ENCODE peak calls at places on chromosomes 5 and 9, in five cellular contexts. One of them, this sample, is unnamed.

GRCh38 chr5:177476531-177477233 is 3.2 kb upstream of the DBN1 start:
- DNase-seq in OCI-LY7: no peak
- DNase-seq in endothelial cell: no peak
- DNase-seq in BE2C: peak
- DNase-seq in fibroblast of mammary gland: peak
- DNase-seq in this sample: no peak

GRCh38 chr5:124962735-124963134 is 216.3 kb upstream of the ZNF608 start:
- DNase-seq in OCI-LY7: no peak
- DNase-seq in endothelial cell: no peak
- DNase-seq in BE2C: no peak
- DNase-seq in fibroblast of mammary gland: no peak
- DNase-seq in this sample: no peak

GRCh38 chr5:153079396-153079795 is 411.1 kb upstream of the GRIA1 start:
- DNase-seq in OCI-LY7: no peak
- DNase-seq in BE2C: no peak
- DNase-seq in endothelial cell: no peak
- DNase-seq in fibroblast of mammary gland: no peak
- DNase-seq in this sample: no peak

GRCh38 chr5:10689391-10690081 is 71.5 kb downstream of the DAP start:
- DNase-seq in endothelial cell: peak
- DNase-seq in fibroblast of mammary gland: peak
- DNase-seq in BE2C: peak
- DNase-seq in OCI-LY7: peak
- DNase-seq in this sample: no peak

GRCh38 chr9:87535817-87536539 is 38.3 kb downstream of the DAPK1 start:
- DNase-seq in OCI-LY7: peak
- DNase-seq in fibroblast of mammary gland: no peak
- DNase-seq in endothelial cell: no peak
- DNase-seq in BE2C: no peak
- DNase-seq in this sample: peak

GRCh38 chr5:140978260-140978659 is 12.0 kb downstream of the PCDHAC2 start:
- DNase-seq in OCI-LY7: no peak
- DNase-seq in BE2C: peak
- DNase-seq in fibroblast of mammary gland: no peak
- DNase-seq in endothelial cell: no peak
- DNase-seq in this sample: no peak

GRCh38 chr5:80781356-80781755 is 126.6 kb upstream of the DHFR start:
- DNase-seq in BE2C: no peak
- DNase-seq in endothelial cell: no peak
- DNase-seq in OCI-LY7: no peak
- DNase-seq in fibroblast of mammary gland: peak
- DNase-seq in this sample: no peak

GRCh38 chr9:12640021-12640587 is 53.1 kb upstream of the TYRP1 start:
- DNase-seq in endothelial cell: no peak
- DNase-seq in OCI-LY7: peak
- DNase-seq in fibroblast of mammary gland: peak
- DNase-seq in BE2C: no peak
- DNase-seq in this sample: peak

GRCh38 chr5:89073045-89073444 is 190.1 kb upstream of the MEF2C start:
- DNase-seq in endothelial cell: no peak
- DNase-seq in fibroblast of mammary gland: no peak
- DNase-seq in OCI-LY7: no peak
- DNase-seq in BE2C: no peak
- DNase-seq in this sample: no peak

GRCh38 chr9:79570449-79571308 is 1.1 kb upstream of the TLE4 start:
- DNase-seq in OCI-LY7: peak
- DNase-seq in endothelial cell: peak
- DNase-seq in BE2C: peak
- DNase-seq in fibroblast of mammary gland: peak
- DNase-seq in this sample: no peak

GRCh38 chr9:88065609-88066008 is 72.7 kb downstream of the SPATA31C2 start:
- DNase-seq in fibroblast of mammary gland: no peak
- DNase-seq in endothelial cell: no peak
- DNase-seq in BE2C: no peak
- DNase-seq in OCI-LY7: no peak
- DNase-seq in this sample: no peak

GRCh38 chr9:70418822-70419545 is 4.5 kb upstream of the KLF9 start:
- DNase-seq in OCI-LY7: peak
- DNase-seq in fibroblast of mammary gland: peak
- DNase-seq in BE2C: peak
- DNase-seq in endothelial cell: peak
- DNase-seq in this sample: peak

GRCh38 chr5:140868721-140869554 is at the start of gene PCDHA11:
- DNase-seq in fibroblast of mammary gland: peak
- DNase-seq in BE2C: peak
- DNase-seq in endothelial cell: peak
- DNase-seq in OCI-LY7: no peak
- DNase-seq in this sample: no peak

GRCh38 chr9:131432597-131433301 is 38.9 kb downstream of the PRRC2B start:
- DNase-seq in OCI-LY7: no peak
- DNase-seq in endothelial cell: no peak
- DNase-seq in fibroblast of mammary gland: peak
- DNase-seq in BE2C: no peak
- DNase-seq in this sample: no peak

GRCh38 chr9:18362901-18363685 is 110.9 kb upstream of the ADAMTSL1 start:
- DNase-seq in fibroblast of mammary gland: peak
- DNase-seq in endothelial cell: no peak
- DNase-seq in BE2C: no peak
- DNase-seq in OCI-LY7: peak
- DNase-seq in this sample: no peak

GRCh38 chr5:11878846-11879245 is 25.4 kb downstream of the CTNND2 start:
- DNase-seq in OCI-LY7: no peak
- DNase-seq in BE2C: no peak
- DNase-seq in endothelial cell: no peak
- DNase-seq in fibroblast of mammary gland: no peak
- DNase-seq in this sample: no peak

GRCh38 chr5:54900906-54901725 is 84.3 kb downstream of the ESM1 start:
- DNase-seq in BE2C: no peak
- DNase-seq in fibroblast of mammary gland: peak
- DNase-seq in endothelial cell: no peak
- DNase-seq in OCI-LY7: no peak
- DNase-seq in this sample: no peak

GRCh38 chr9:74458832-74459231 is 38.3 kb upstream of the RORB start:
- DNase-seq in OCI-LY7: no peak
- DNase-seq in endothelial cell: no peak
- DNase-seq in BE2C: no peak
- DNase-seq in fibroblast of mammary gland: peak
- DNase-seq in this sample: no peak

GRCh38 chr9:132896906-132897305 is 18.2 kb downstream of the SPACA9 start:
- DNase-seq in fibroblast of mammary gland: peak
- DNase-seq in endothelial cell: no peak
- DNase-seq in OCI-LY7: no peak
- DNase-seq in BE2C: no peak
- DNase-seq in this sample: no peak

GRCh38 chr5:156121834-156122386 is 205.1 kb upstream of the SGCD start:
- DNase-seq in endothelial cell: no peak
- DNase-seq in OCI-LY7: no peak
- DNase-seq in BE2C: no peak
- DNase-seq in fibroblast of mammary gland: no peak
- DNase-seq in this sample: no peak

GRCh38 chr9:80156725-80157124 is 585.0 kb downstream of the TLE4 start:
- DNase-seq in OCI-LY7: no peak
- DNase-seq in fibroblast of mammary gland: no peak
- DNase-seq in BE2C: no peak
- DNase-seq in endothelial cell: no peak
- DNase-seq in this sample: peak

GRCh38 chr5:56327810-56328209 is 94.7 kb upstream of the ANKRD55 start:
- DNase-seq in endothelial cell: no peak
- DNase-seq in fibroblast of mammary gland: no peak
- DNase-seq in OCI-LY7: no peak
- DNase-seq in BE2C: no peak
- DNase-seq in this sample: no peak

GRCh38 chr9:754150-754931 is 87.2 kb upstream of the DMRT1 start:
- DNase-seq in endothelial cell: no peak
- DNase-seq in BE2C: no peak
- DNase-seq in OCI-LY7: no peak
- DNase-seq in fibroblast of mammary gland: no peak
- DNase-seq in this sample: no peak

GRCh38 chr5:56206126-56206525 is 27.0 kb downstream of the ANKRD55 start:
- DNase-seq in fibroblast of mammary gland: peak
- DNase-seq in BE2C: no peak
- DNase-seq in OCI-LY7: no peak
- DNase-seq in endothelial cell: no peak
- DNase-seq in this sample: no peak

GRCh38 chr5:154309361-154309725 is 118.8 kb downstream of the GALNT10 start:
- DNase-seq in BE2C: no peak
- DNase-seq in fibroblast of mammary gland: peak
- DNase-seq in OCI-LY7: no peak
- DNase-seq in endothelial cell: no peak
- DNase-seq in this sample: no peak

GRCh38 chr9:18821794-18822193 is 211.2 kb downstream of the SAXO1 start:
- DNase-seq in BE2C: no peak
- DNase-seq in fibroblast of mammary gland: no peak
- DNase-seq in endothelial cell: no peak
- DNase-seq in OCI-LY7: no peak
- DNase-seq in this sample: no peak

GRCh38 chr9:88775037-88775471 is 216.2 kb upstream of the S1PR3 start:
- DNase-seq in endothelial cell: no peak
- DNase-seq in fibroblast of mammary gland: peak
- DNase-seq in BE2C: no peak
- DNase-seq in OCI-LY7: no peak
- DNase-seq in this sample: no peak

GRCh38 chr5:87076931-87077330 is 190.8 kb upstream of the RASA1 start:
- DNase-seq in BE2C: no peak
- DNase-seq in OCI-LY7: no peak
- DNase-seq in endothelial cell: no peak
- DNase-seq in fibroblast of mammary gland: peak
- DNase-seq in this sample: no peak

GRCh38 chr5:150286820-150287219 is 2.8 kb downstream of the CAMK2A start:
- DNase-seq in fibroblast of mammary gland: no peak
- DNase-seq in BE2C: peak
- DNase-seq in OCI-LY7: peak
- DNase-seq in endothelial cell: peak
- DNase-seq in this sample: no peak

GRCh38 chr9:128159073-128159783 is 837 bp upstream of the BBLN start:
- DNase-seq in BE2C: no peak
- DNase-seq in OCI-LY7: peak
- DNase-seq in fibroblast of mammary gland: no peak
- DNase-seq in endothelial cell: no peak
- DNase-seq in this sample: peak
- TF ChIP-seq CTCF in BE2C: no peak
- TF ChIP-seq CTCF in OCI-LY7: no peak
- TF ChIP-seq CTCF in fibroblast of mammary gland: no peak
- TF ChIP-seq CTCF in endothelial cell: no peak
- TF ChIP-seq CTCF in this sample: no peak

GRCh38 chr9:124754289-124754688 is 16.8 kb downstream of the NR6A1 start:
- DNase-seq in OCI-LY7: peak
- DNase-seq in BE2C: peak
- DNase-seq in fibroblast of mammary gland: peak
- DNase-seq in endothelial cell: no peak
- DNase-seq in this sample: no peak
- TF ChIP-seq CTCF in OCI-LY7: peak
- TF ChIP-seq CTCF in BE2C: peak
- TF ChIP-seq CTCF in fibroblast of mammary gland: peak
- TF ChIP-seq CTCF in endothelial cell: no peak
- TF ChIP-seq CTCF in this sample: no peak

GRCh38 chr9:120368799-120369198 is 211.2 kb downstream of the CDK5RAP2 start:
- DNase-seq in endothelial cell: no peak
- DNase-seq in BE2C: no peak
- DNase-seq in OCI-LY7: peak
- DNase-seq in fibroblast of mammary gland: peak
- DNase-seq in this sample: no peak

GRCh38 chr9:120366646-120367019 is 213.3 kb downstream of the CDK5RAP2 start:
- DNase-seq in fibroblast of mammary gland: peak
- DNase-seq in BE2C: no peak
- DNase-seq in OCI-LY7: no peak
- DNase-seq in endothelial cell: peak
- DNase-seq in this sample: no peak

GRCh38 chr9:120365386-120365785 is 214.6 kb downstream of the CDK5RAP2 start:
- DNase-seq in endothelial cell: no peak
- DNase-seq in BE2C: no peak
- DNase-seq in fibroblast of mammary gland: no peak
- DNase-seq in OCI-LY7: no peak
- DNase-seq in this sample: no peak

GRCh38 chr9:120372040-120372439 is 207.9 kb downstream of the CDK5RAP2 start:
- DNase-seq in fibroblast of mammary gland: no peak
- DNase-seq in OCI-LY7: no peak
- DNase-seq in BE2C: no peak
- DNase-seq in endothelial cell: no peak
- DNase-seq in this sample: no peak

GRCh38 chr9:120369608-120370220 is 210.3 kb downstream of the CDK5RAP2 start:
- DNase-seq in endothelial cell: no peak
- DNase-seq in fibroblast of mammary gland: peak
- DNase-seq in OCI-LY7: no peak
- DNase-seq in BE2C: no peak
- DNase-seq in this sample: no peak
- TF ChIP-seq CTCF in endothelial cell: no peak
- TF ChIP-seq CTCF in fibroblast of mammary gland: no peak
- TF ChIP-seq CTCF in OCI-LY7: no peak
- TF ChIP-seq CTCF in BE2C: no peak
- TF ChIP-seq CTCF in this sample: no peak

GRCh38 chr9:98491231-98491651 is 217.5 kb downstream of the GABBR2 start:
- DNase-seq in fibroblast of mammary gland: no peak
- DNase-seq in endothelial cell: no peak
- DNase-seq in OCI-LY7: no peak
- DNase-seq in BE2C: no peak
- DNase-seq in this sample: no peak

GRCh38 chr9:98491778-98492177 is 217.0 kb downstream of the GABBR2 start:
- DNase-seq in OCI-LY7: no peak
- DNase-seq in endothelial cell: no peak
- DNase-seq in BE2C: no peak
- DNase-seq in fibroblast of mammary gland: peak
- DNase-seq in this sample: no peak

GRCh38 chr9:98485706-98486105 is 223.0 kb downstream of the GABBR2 start:
- DNase-seq in BE2C: no peak
- DNase-seq in endothelial cell: no peak
- DNase-seq in fibroblast of mammary gland: no peak
- DNase-seq in OCI-LY7: no peak
- DNase-seq in this sample: no peak

GRCh38 chr9:98484218-98484617 is 224.5 kb downstream of the GABBR2 start:
- DNase-seq in fibroblast of mammary gland: peak
- DNase-seq in OCI-LY7: no peak
- DNase-seq in BE2C: no peak
- DNase-seq in endothelial cell: no peak
- DNase-seq in this sample: no peak

GRCh38 chr9:98488578-98489312 is 220.0 kb downstream of the GABBR2 start:
- DNase-seq in OCI-LY7: no peak
- DNase-seq in endothelial cell: no peak
- DNase-seq in fibroblast of mammary gland: peak
- DNase-seq in BE2C: no peak
- DNase-seq in this sample: no peak
- TF ChIP-seq CTCF in OCI-LY7: peak
- TF ChIP-seq CTCF in endothelial cell: no peak
- TF ChIP-seq CTCF in fibroblast of mammary gland: peak
- TF ChIP-seq CTCF in BE2C: no peak
- TF ChIP-seq CTCF in this sample: no peak